ENCODE peak calls at places on chromosome 7, in eight cellular contexts. P is right lobe of liver, I is H54, M is uterus, L is GM12892, E is spleen, K is HCT116, X is A549. G is an unnamed sample.

GRCh38 chr7:90474284-90475210 is 5.1 kb downstream of the PTTG1IP2 start:
- DNase-seq in K (peak; percentile 8), P (no peak), L (no peak), M (no peak), E (no peak), X (no peak), I (peak; percentile 40), G (no peak)

GRCh38 chr7:131562941-131563340 is 6.5 kb upstream of the PODXL start:
- DNase-seq in K (no peak), L (no peak), X (no peak), P (no peak), E (no peak), I (peak; percentile 69), M (no peak), G (no peak)

GRCh38 chr7:106064836-106065559 is 47.1 kb downstream of the SYPL1 start:
- DNase-seq in X (peak; percentile 88), E (peak; percentile 83), I (peak; percentile 93), K (peak; percentile 82), M (peak; percentile 85), P (peak; percentile 91), L (no peak), G (peak; percentile 6)

GRCh38 chr7:110774066-110774465 is 316.9 kb upstream of the LRRN3 start:
- DNase-seq in K (no peak), E (no peak), I (no peak), X (no peak), M (no peak), L (no peak), P (no peak), G (no peak)

GRCh38 chr7:13291010-13291409 is 603.6 kb downstream of the ARL4A start:
- DNase-seq in K (no peak), E (no peak), I (no peak), X (no peak), L (no peak), P (no peak), M (no peak), G (no peak)

GRCh38 chr7:147999962-148000361 is 590.6 kb upstream of the C7orf33 start:
- DNase-seq in L (no peak), E (no peak), M (no peak), P (no peak), K (no peak), X (no peak), I (no peak), G (no peak)

GRCh38 chr7:149719050-149719899 is 54.1 kb downstream of the ZNF467 start:
- DNase-seq in P (no peak), K (no peak), X (no peak), E (peak; percentile 76), I (no peak), L (no peak), M (no peak), G (peak; percentile 34)

GRCh38 chr7:156932006-156932405 is 17.5 kb upstream of the NOM1 start:
- DNase-seq in M (no peak), K (no peak), P (no peak), E (no peak), L (no peak), I (no peak), X (peak; percentile 36), G (no peak)

GRCh38 chr7:158759749-158760444 is 55.3 kb upstream of the NCAPG2 start:
- DNase-seq in X (no peak), K (no peak), E (no peak), M (no peak), L (no peak), I (no peak), P (no peak), G (no peak)

GRCh38 chr7:124652237-124652636 is 113.4 kb downstream of the GPR37 start:
- DNase-seq in K (no peak), P (no peak), E (no peak), M (no peak), X (no peak), I (peak; percentile 1), L (no peak), G (no peak)

GRCh38 chr7:108452707-108453106 is 3.5 kb downstream of the NRCAM start:
- DNase-seq in L (no peak), M (no peak), I (no peak), P (no peak), E (no peak), X (peak; percentile 52), K (peak; percentile 21), G (peak; percentile 30)

GRCh38 chr7:80145780-80146422 is 11.3 kb downstream of the GNAI1 start:
- DNase-seq in L (no peak), I (no peak), X (no peak), K (no peak), E (no peak), M (no peak), P (no peak), G (peak; percentile 32)

GRCh38 chr7:134789967-134790685 is 10.7 kb downstream of the CALD1 start:
- DNase-seq in L (no peak), M (peak; percentile 67), X (no peak), E (no peak), P (no peak), K (no peak), I (no peak), G (no peak)

GRCh38 chr7:157271991-157272324 is 64.8 kb upstream of the DNAJB6 start:
- DNase-seq in I (no peak), X (no peak), P (peak; percentile 92), M (peak; percentile 83), E (peak; percentile 30), L (no peak), K (no peak), G (no peak)

GRCh38 chr7:7564323-7564780 is 2.3 kb upstream of the MIOS start:
- DNase-seq in P (no peak), X (peak; percentile 54), E (no peak), M (no peak), I (peak; percentile 78), L (no peak), K (peak; percentile 89), G (no peak)

GRCh38 chr7:151438864-151439601 is 908 bp downstream of the CRYGN start:
- DNase-seq in X (no peak), L (no peak), E (peak; percentile 27), I (no peak), K (no peak), M (no peak), P (no peak), G (no peak)

GRCh38 chr7:99010281-99010680 is 131.9 kb downstream of the TRRAP start:
- DNase-seq in I (no peak), L (no peak), E (no peak), P (no peak), K (no peak), X (no peak), M (no peak), G (no peak)

GRCh38 chr7:152050547-152050971 is 25.1 kb downstream of the GALNT11 start:
- DNase-seq in E (no peak), K (no peak), P (no peak), X (no peak), L (no peak), M (no peak), I (no peak), G (no peak)

DNA sequence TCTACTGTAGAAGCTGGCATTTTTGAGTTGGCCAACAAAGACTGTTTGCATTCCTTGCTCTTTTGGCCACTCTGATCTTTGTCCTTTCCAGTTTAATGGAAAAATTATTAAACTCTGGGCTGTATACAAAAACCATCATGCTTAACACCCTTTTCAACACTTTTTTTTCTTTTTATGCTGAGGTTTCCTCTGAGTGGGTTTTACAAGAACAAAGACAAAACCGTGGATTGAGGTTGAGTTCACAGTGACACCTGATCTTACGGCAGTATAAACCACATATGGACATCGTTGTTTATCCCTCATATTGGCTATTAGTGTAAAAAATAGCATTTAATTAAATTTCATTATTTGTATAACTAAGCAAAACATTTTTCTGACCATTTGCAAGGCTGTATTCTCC is 21.8 kb downstream of the MGAM start:
- DNase-seq in M (no peak), X (no peak), P (no peak), L (no peak), E (no peak), K (no peak), I (no peak), G (no peak)
- TF ChIP-seq POLR2A in M (no peak), X (no peak), P (no peak), L (no peak), E (no peak), K (no peak), I (no peak), G (no peak)

GRCh38 chr7:20217193-20217948 is at the start of gene MACC1:
- DNase-seq in E (peak; percentile 89), I (no peak), P (no peak), M (no peak), K (peak; percentile 93), L (no peak), X (no peak), G (peak; percentile 72)

GRCh38 chr7:20214132-20214531 is 3.1 kb downstream of the MACC1 start:
- DNase-seq in P (no peak), E (no peak), I (no peak), L (no peak), X (no peak), M (no peak), K (no peak), G (no peak)

GRCh38 chr7:20216637-20217036 is 547 bp downstream of the MACC1 start:
- DNase-seq in L (no peak), K (no peak), P (no peak), M (no peak), X (no peak), I (no peak), E (no peak), G (no peak)

GRCh38 chr7:20213378-20213777 is 3.8 kb downstream of the MACC1 start:
- DNase-seq in X (no peak), M (no peak), P (no peak), I (no peak), L (no peak), K (no peak), E (no peak), G (no peak)

GRCh38 chr7:20214787-20215669 is 2.2 kb downstream of the MACC1 start:
- DNase-seq in P (no peak), I (no peak), M (no peak), L (no peak), E (no peak), X (no peak), K (no peak), G (peak; percentile 86)
- TF ChIP-seq POLR2A in P (no peak), I (no peak), M (no peak), L (peak; percentile 41), E (no peak), X (no peak), K (no peak), G (no peak)

DNA sequence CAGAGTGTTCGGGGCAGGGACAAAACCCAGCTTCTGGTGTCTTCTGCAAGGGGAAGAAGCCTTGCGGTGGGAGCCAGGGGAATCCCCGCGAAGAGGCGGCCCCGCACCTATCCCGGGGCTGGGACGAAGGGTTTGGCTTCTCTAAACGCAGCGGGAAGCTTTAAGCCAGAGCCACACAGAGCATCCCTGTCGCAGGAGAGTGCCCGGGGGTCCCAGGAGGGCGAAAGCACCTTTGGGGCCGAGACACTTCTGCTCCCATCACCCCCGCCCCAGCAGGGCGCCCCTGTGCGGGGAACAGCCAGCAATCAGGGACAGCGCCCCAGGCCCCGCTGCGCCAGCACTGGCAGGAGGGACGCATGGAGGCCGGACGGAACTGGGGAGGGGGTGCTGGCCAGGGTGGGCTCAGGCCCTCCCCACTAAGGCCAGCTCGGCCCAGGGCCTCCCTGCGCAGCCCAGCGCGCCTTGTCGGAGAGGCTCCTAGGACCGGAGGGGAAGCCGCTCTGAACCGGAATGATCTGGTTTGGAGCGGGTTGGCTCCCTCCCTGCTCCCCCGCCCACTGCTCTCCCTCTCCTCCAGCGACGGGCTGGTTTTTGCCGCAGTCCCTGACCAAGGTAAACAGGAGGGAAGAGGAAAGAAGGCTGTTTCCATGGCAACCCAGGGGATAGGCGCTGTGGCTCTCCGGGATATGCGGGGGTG is 63.9 kb downstream of the TMEM209 start:
- DNase-seq in M (peak; percentile 84), X (no peak), L (no peak), I (no peak), K (no peak), P (no peak), E (peak; percentile 92), G (peak; percentile 89)
- TF ChIP-seq POLR2A in M (peak; percentile 8), X (no peak), L (no peak), I (no peak), K (no peak), P (no peak), E (no peak), G (peak; percentile 75)

GRCh38 chr7:43646603-43647313 is 63.9 kb downstream of the STK17A start:
- DNase-seq in I (peak; percentile 42), K (no peak), M (no peak), X (no peak), P (no peak), E (no peak), L (no peak), G (no peak)
- TF ChIP-seq POLR2A in I (no peak), K (no peak), M (no peak), X (no peak), P (no peak), E (no peak), L (no peak), G (no peak)